ENCODE peak calls at places on chromosomes 11 and 22, in eight cellular contexts. G, E, O, L, N, R, Y and J are unnamed samples.

GRCh38 chr11:14144905-14145304 is 182.4 kb downstream of the SPON1 start:
- DNase-seq in O (no peak), R (no peak), N (peak), G (no peak), E (no peak), L (no peak), Y (no peak), J (no peak)

GRCh38 chr11:126293726-126294125 is 10.1 kb upstream of the DCPS start:
- DNase-seq in N (peak), L (no peak), E (no peak), Y (no peak), G (no peak), O (no peak), R (no peak), J (no peak)

GRCh38 chr11:68976095-68976494 is 4.7 kb downstream of the MRGPRD start:
- DNase-seq in N (no peak), E (no peak), R (no peak), O (peak), Y (no peak), L (no peak), G (no peak), J (no peak)

GRCh38 chr22:23180893-23181762 is 819 bp downstream of the BCR start:
- DNase-seq in G (no peak), Y (no peak), E (no peak), R (peak), O (peak), N (peak), L (peak), J (peak)

GRCh38 chr11:61675826-61676225 is 4.4 kb upstream of the DAGLA start:
- DNase-seq in O (no peak), G (no peak), E (no peak), N (no peak), L (no peak), R (no peak), Y (no peak), J (no peak)

GRCh38 chr11:18844753-18845367 is 53.3 kb upstream of the PTPN5 start:
- DNase-seq in O (no peak), L (no peak), G (no peak), R (peak), Y (no peak), N (peak), E (peak), J (no peak)

GRCh38 chr11:71505001-71505400 is 22.1 kb upstream of the KRTAP5-7 start:
- DNase-seq in R (no peak), E (no peak), O (no peak), L (no peak), Y (no peak), N (no peak), G (no peak), J (no peak)

GRCh38 chr11:45872513-45873356 is 12.7 kb upstream of the MAPK8IP1 start:
- DNase-seq in G (no peak), R (peak), L (peak), N (peak), E (peak), O (no peak), Y (peak), J (peak)

GRCh38 chr11:121589946-121590537 is 137.3 kb upstream of the SORL1-AS1 start:
- DNase-seq in R (no peak), E (no peak), G (no peak), O (no peak), Y (no peak), N (peak), L (no peak), J (no peak)

GRCh38 chr11:132402056-132402684 is 1031.8 kb downstream of the NTM start:
- DNase-seq in R (no peak), L (no peak), G (peak), O (no peak), N (peak), E (peak), Y (peak), J (no peak)

GRCh38 chr11:126900349-126900748 is 100.2 kb downstream of the KIRREL3 start:
- DNase-seq in R (no peak), O (no peak), E (no peak), N (no peak), L (no peak), G (no peak), Y (no peak), J (no peak)

GRCh38 chr11:126930100-126930841 is 70.3 kb downstream of the KIRREL3 start:
- DNase-seq in Y (no peak), N (no peak), G (no peak), E (no peak), O (no peak), L (no peak), R (no peak), J (no peak)

GRCh38 chr11:14587203-14587602 is 56.4 kb upstream of the PDE3B start:
- DNase-seq in Y (no peak), E (no peak), N (no peak), R (no peak), G (no peak), L (no peak), O (no peak), J (no peak)

GRCh38 chr11:567036-567628 is 6.4 kb downstream of the RASSF7 start:
- DNase-seq in Y (no peak), R (no peak), O (peak), E (no peak), N (no peak), G (no peak), L (no peak), J (no peak)

GRCh38 chr22:49676783-49677494 is 150.7 kb downstream of the BRD1 start:
- DNase-seq in L (no peak), G (no peak), O (peak), N (no peak), R (no peak), Y (no peak), E (no peak), J (no peak)

GRCh38 chr11:124875401-124875800 is 10.2 kb downstream of the ROBO3 start:
- DNase-seq in O (no peak), N (no peak), L (no peak), E (no peak), G (no peak), R (no peak), Y (no peak), J (no peak)

GRCh38 chr22:46681010-46681409 is 57.0 kb downstream of the CERK start:
- DNase-seq in L (no peak), E (no peak), R (peak), O (no peak), N (peak), Y (no peak), G (no peak), J (no peak)

GRCh38 chr22:39383841-39384625 is 15.5 kb upstream of the TAB1 start:
- DNase-seq in Y (no peak), E (peak), N (no peak), L (no peak), O (no peak), R (no peak), G (no peak), J (no peak)

GRCh38 chr11:46072172-46072964 is 48.9 kb downstream of the PHF21A start:
- DNase-seq in O (no peak), L (no peak), E (peak), G (peak), N (no peak), R (no peak), Y (no peak), J (no peak)

GRCh38 chr22:11360632-11361031 is 4167.4 kb upstream of the OR11H1 start:
- DNase-seq in O (no peak), G (no peak), R (peak), Y (no peak), N (no peak), E (no peak), L (no peak), J (no peak)

DNA sequence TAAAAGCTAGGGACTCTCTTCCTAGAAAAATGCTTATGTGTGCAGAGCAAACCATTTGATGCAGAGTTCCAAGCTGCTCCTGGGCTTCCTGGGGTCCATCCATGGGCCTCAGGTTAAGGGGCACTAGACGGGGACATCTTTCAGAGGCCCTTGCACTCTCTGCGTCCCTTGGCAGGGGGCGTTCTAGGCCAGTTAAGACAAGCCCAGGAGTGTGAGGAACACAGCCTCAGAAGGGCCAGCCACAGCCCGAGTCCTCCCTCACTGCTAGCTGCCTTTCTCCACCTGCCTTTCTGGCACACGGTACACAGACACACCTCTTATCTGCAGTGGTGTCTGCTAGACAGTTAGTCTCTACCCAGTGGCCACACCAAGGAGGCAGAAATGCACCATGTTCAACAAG is 18.0 kb upstream of the BID start:
- DNase-seq in O (no peak), G (no peak), R (peak), Y (no peak), N (peak), L (no peak), E (no peak), J (no peak)
- TF ChIP-seq CTCF in O (no peak), G (no peak), R (peak), Y (no peak), N (peak), L (no peak), E (no peak), J (no peak)

GRCh38 chr11:11813288-11813962 is 28.3 kb upstream of the USP47 start:
- DNase-seq in N (no peak), R (no peak), L (peak), G (peak), O (no peak), E (peak), Y (peak), J (peak)
- TF ChIP-seq CTCF in N (no peak), R (no peak), L (no peak), G (no peak), O (no peak), E (no peak), Y (no peak), J (no peak)

GRCh38 chr11:83722392-83722791 is 436.2 kb upstream of the CCDC90B start:
- DNase-seq in E (no peak), L (no peak), N (no peak), O (no peak), G (no peak), R (no peak), Y (no peak), J (no peak)

GRCh38 chr11:83725718-83726117 is 439.6 kb upstream of the CCDC90B start:
- DNase-seq in O (no peak), R (no peak), Y (no peak), G (peak), N (peak), E (peak), L (no peak), J (no peak)

GRCh38 chr11:83725161-83725560 is 439.0 kb upstream of the CCDC90B start:
- DNase-seq in O (no peak), L (no peak), N (no peak), E (no peak), R (no peak), Y (no peak), G (no peak), J (no peak)

GRCh38 chr11:83726316-83726715 is 440.1 kb upstream of the CCDC90B start:
- DNase-seq in N (no peak), G (no peak), E (no peak), R (no peak), L (no peak), Y (no peak), O (no peak), J (no peak)

GRCh38 chr11:83724704-83725114 is 438.5 kb upstream of the CCDC90B start:
- DNase-seq in O (no peak), G (peak), E (peak), Y (no peak), L (no peak), N (no peak), R (no peak), J (peak)
- TF ChIP-seq CTCF in O (no peak), G (no peak), E (no peak), Y (no peak), L (no peak), N (no peak), R (no peak), J (no peak)

DNA sequence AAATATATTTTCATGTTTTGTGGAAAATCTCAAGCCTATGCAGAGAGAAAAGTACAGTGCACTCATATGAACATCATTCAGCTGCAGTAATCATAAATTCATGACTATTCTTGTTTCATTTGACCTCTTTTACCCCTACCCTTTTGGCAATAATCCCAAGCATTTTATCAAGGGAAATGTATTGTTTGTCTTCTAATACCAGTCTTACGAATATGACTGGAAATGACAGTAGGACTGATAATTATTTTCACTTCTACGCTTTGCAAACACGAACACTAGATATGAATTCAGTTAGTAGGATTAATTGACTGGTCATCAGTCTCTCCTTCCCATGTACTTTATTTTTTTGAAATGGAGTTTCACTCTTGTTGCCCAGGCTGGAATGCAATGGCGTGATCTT is 90.3 kb downstream of the MTMR3 start:
- DNase-seq in R (no peak), Y (no peak), L (no peak), N (no peak), G (no peak), E (peak), O (no peak), J (no peak)
- TF ChIP-seq CTCF in R (no peak), Y (no peak), L (no peak), N (no peak), G (no peak), E (no peak), O (no peak), J (no peak)

DNA sequence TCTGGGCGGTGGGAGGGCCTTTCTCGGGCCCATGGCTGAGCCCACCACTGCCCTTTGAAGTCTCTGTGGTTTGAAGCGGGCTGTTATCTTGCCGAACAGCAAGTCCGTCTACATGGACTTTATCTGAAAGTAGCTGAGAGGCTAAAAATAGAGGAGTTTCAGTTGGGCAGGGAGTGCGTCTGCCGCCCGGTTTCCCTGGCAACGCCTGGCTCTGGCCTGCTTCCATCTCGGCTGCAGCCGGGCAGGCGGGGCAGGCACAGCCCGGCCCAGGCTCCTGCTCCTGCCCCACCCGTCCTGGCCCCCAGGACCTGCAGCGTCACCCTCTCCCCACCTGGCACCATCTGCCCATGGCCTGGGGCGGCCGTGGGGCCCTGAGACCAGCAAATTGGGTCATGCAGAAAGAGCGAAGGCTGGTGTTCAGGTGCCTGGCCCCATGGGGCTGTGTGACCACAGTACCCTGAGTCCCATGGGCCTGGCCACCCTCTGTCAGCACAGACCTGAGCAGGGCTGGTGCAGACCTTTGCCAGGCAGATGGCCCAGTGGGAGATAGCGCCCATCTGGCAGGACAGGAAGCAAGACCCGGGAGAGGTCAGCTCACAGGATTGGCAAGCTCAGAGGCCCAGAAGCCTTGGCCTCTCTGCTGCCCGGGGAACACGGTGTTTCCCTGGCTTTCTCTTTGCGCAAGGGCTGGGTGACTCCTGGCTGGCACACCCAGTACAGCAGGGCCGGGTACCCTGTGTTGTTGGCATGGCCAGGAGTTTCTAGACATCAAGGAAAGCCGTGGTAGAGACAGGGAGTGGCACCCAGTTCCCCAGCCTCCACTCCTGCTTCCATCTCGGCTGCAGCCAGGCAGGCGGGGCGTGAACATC is 79.1 kb upstream of the KCNQ1OT1 start:
- DNase-seq in O (peak), Y (peak), G (peak), N (peak), E (peak), L (peak), R (peak), J (peak)
- TF ChIP-seq CTCF in O (peak), Y (no peak), G (peak), N (no peak), E (no peak), L (peak), R (no peak), J (no peak)

DNA sequence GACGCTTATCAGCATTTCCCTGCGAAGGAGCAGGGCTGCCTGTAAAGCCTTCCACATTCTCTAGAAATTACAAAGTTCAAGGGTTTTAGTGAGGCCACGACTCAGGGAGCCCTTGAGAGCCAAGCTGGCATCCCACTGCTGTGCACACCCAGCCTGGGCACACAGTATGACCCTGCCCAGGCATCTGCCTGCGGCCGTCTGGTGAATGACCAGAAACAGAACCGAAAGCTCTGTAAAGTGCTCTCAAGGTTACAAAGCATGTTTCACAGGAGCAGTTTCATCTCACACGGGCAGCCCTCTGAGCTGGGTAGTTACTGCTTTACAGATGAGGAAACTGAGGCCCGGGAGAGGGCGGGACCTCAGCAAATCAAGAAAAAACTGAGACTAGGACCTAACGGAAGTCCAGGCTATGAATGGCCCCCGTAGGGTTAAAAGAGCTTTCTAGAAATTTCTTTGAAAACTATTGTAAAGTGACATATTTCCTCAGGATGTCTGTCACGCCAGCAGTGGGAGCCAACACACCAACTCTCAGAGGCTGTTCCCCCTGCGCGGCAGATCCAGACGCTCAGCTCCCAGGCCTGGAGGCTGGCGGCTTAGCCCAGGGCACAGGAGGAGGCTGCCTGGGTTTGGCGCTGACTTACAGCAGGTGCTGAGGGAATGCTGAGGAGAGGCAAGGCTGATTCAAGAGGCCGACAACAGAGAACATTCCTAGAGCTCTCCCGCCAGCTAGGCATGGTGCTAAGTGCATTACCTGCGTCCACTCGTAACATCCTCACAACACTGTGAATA is 7.7 kb upstream of the TCF20 start:
- DNase-seq in E (peak), L (no peak), R (no peak), O (peak), N (peak), Y (no peak), G (no peak), J (no peak)
- TF ChIP-seq CTCF in E (peak), L (no peak), R (peak), O (no peak), N (peak), Y (peak), G (peak), J (no peak)

DNA sequence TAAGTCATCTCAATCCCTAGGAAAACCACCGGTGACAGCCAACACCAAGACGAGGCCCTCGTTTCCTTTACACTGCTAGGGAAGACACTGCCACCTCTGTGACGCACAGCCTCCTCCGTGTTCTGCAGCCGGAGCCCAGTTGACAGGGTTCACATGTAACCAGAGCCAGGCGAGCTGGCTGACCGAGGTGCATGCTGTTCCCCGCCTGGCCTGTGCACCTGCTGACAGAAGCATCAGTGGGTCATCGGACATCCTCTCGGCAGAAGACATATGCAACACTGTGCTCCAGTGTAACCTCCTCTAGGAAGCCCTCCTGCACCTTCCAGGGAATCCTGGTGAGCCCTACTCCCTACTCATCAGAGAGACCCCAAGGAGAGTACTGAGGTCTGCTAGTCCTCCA is 114.2 kb upstream of the TP53AIP1 start:
- DNase-seq in O (no peak), E (no peak), N (no peak), Y (no peak), R (no peak), L (no peak), G (no peak), J (no peak)
- TF ChIP-seq CTCF in O (no peak), E (no peak), N (no peak), Y (no peak), R (no peak), L (no peak), G (no peak), J (no peak)

DNA sequence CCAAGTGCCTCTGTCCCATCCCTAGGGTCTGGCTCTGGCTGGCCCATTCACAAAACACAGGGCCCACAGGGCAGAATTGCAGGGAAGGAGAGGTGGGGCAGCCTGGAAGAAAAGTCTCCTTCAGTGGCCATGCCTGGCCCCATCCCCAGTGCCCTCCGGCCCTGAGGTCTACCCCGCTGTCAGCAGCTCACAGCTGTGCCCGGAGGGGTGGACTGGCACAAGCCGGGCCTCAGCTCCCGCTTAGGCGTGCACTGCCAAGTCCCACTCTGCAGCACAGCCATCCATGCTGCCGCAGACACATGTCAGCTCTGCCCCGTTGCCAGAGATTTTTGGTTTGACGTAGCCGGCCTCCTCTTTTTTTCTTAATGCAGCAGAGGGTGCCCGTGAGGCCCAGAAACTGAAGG is 3.9 kb upstream of the SCN2B start:
- DNase-seq in G (peak), L (peak), N (peak), Y (no peak), O (no peak), E (peak), R (no peak), J (no peak)
- TF ChIP-seq CTCF in G (no peak), L (no peak), N (no peak), Y (no peak), O (no peak), E (no peak), R (no peak), J (no peak)